ENCODE peak calls at places on chromosome 13, in ten cellular contexts. K is A549, J is stomach, Q is H54, P is sigmoid colon, V is IMR-90, Z is K562, D is NB4, O is gastrocnemius medialis, H is lower leg skin. T is an unnamed sample.

GRCh38 chr13:77918391-77919261 is at the start of gene EDNRB:
- DNase-seq in K (peak; percentile 25), J (peak; percentile 27), Q (no peak), P (peak; percentile 71), V (peak; percentile 17), Z (no peak), D (peak; percentile 52), O (no peak), H (peak; percentile 22), T (no peak)

GRCh38 chr13:110953833-110954532 is 39.1 kb upstream of the ANKRD10 start:
- DNase-seq in K (no peak), J (no peak), Q (no peak), P (no peak), V (no peak), Z (no peak), D (no peak), O (no peak), H (no peak), T (peak; percentile 77)

GRCh38 chr13:110346661-110347067 is 39.6 kb downstream of the COL4A2 start:
- DNase-seq in K (no peak), J (no peak), Q (peak; percentile 66), P (no peak), V (no peak), Z (no peak), D (no peak), O (no peak), H (no peak), T (no peak)

GRCh38 chr13:99993660-99994455 is 12.3 kb downstream of the ZIC2 start:
- DNase-seq in K (no peak), J (no peak), Q (no peak), P (no peak), V (no peak), Z (no peak), D (no peak), O (no peak), H (no peak), T (no peak)

GRCh38 chr13:33322474-33322827 is 36.9 kb upstream of the STARD13 start:
- DNase-seq in K (no peak), J (no peak), Q (no peak), P (peak; percentile 83), V (peak; percentile 95), Z (no peak), D (no peak), O (peak; percentile 16), H (no peak), T (no peak)

GRCh38 chr13:110230661-110231347 is 76.2 kb downstream of the COL4A1 start:
- DNase-seq in K (no peak), J (no peak), Q (no peak), P (peak; percentile 61), V (no peak), Z (no peak), D (no peak), O (no peak), H (no peak), T (peak; percentile 85)

GRCh38 chr13:71210861-71211260 is 656.1 kb downstream of the DACH1 start:
- DNase-seq in K (no peak), J (no peak), Q (no peak), P (no peak), V (no peak), Z (no peak), D (no peak), O (no peak), H (no peak), T (no peak)

GRCh38 chr13:98962901-98963594 is 14.8 kb downstream of the DOCK9 start:
- DNase-seq in K (no peak), J (no peak), Q (no peak), P (no peak), V (no peak), Z (no peak), D (no peak), O (no peak), H (no peak), T (no peak)

GRCh38 chr13:46173656-46174055 is 8.3 kb downstream of the LCP1 start:
- DNase-seq in K (no peak), J (no peak), Q (no peak), P (no peak), V (no peak), Z (no peak), D (peak; percentile 68), O (no peak), H (no peak), T (no peak)

GRCh38 chr13:66803013-66803739 is 427.0 kb downstream of the PCDH9 start:
- DNase-seq in K (no peak), J (no peak), Q (no peak), P (no peak), V (no peak), Z (no peak), D (no peak), O (no peak), H (no peak), T (no peak)

GRCh38 chr13:106529415-106530208 is 5.8 kb downstream of the EFNB2 start:
- DNase-seq in K (no peak), J (no peak), Q (no peak), P (no peak), V (no peak), Z (no peak), D (no peak), O (no peak), H (no peak), T (no peak)

GRCh38 chr13:43390582-43390981 is 367.2 kb downstream of the DNAJC15 start:
- DNase-seq in K (no peak), J (no peak), Q (no peak), P (no peak), V (no peak), Z (no peak), D (no peak), O (no peak), H (no peak), T (no peak)

GRCh38 chr13:93857126-93857525 is 622.4 kb downstream of the DCT start:
- DNase-seq in K (no peak), J (no peak), Q (no peak), P (no peak), V (peak; percentile 63), Z (no peak), D (no peak), O (no peak), H (no peak), T (no peak)

DNA sequence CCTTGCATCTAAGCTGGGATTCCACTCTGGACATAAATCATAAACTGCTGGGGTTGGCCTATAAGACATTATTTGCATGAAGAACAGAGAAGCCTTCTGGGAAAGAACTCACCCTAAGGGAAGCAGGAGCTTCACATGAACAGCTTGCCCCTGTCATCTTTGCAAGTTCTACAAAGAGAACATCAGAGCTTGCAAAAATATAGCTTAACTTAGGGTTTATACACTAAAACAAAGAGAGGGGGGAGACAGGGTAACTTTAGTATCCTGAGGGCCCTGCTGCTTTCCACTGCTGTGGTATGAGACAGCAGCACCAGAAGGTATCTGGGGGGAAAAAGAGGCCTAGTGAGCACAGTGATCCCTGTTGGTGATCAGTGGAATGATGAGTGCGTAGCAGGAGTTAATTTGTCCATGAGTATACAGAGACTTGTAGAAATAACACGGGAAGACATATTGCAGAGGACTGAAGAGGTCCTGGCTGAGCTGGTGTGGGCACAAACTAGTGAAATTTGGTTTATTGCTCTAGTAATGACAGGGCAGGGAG is 116.1 kb upstream of the TSC22D1 start:
- DNase-seq in K (no peak), J (no peak), Q (no peak), P (no peak), V (peak; percentile 43), Z (peak; percentile 9), D (peak; percentile 8), O (no peak), H (no peak), T (no peak)
- TF ChIP-seq POLR2A in K (peak; percentile 26), J (no peak), Q (peak; percentile 32), P (no peak), V (peak; percentile 84), Z (peak; percentile 85), D (no peak), O (no peak), H (no peak), T (no peak)

GRCh38 chr13:27450921-27451461 is 627 bp upstream of the MTIF3 start:
- DNase-seq in K (no peak), J (peak; percentile 53), Q (no peak), P (peak; percentile 73), V (peak; percentile 47), Z (peak; percentile 29), D (peak; percentile 45), O (no peak), H (no peak), T (no peak)
- TF ChIP-seq POLR2A in K (no peak), J (no peak), Q (no peak), P (no peak), V (no peak), Z (no peak), D (no peak), O (no peak), H (no peak), T (no peak)

GRCh38 chr13:52158629-52159158 is 703 bp downstream of the NEK3 start:
- DNase-seq in K (no peak), J (no peak), Q (no peak), P (peak; percentile 67), V (peak; percentile 28), Z (peak; percentile 33), D (peak; percentile 62), O (peak; percentile 8), H (peak; percentile 44), T (no peak)

GRCh38 chr13:52160053-52160452 is 656 bp upstream of the NEK3 start:
- DNase-seq in K (no peak), J (no peak), Q (no peak), P (no peak), V (no peak), Z (no peak), D (no peak), O (no peak), H (no peak), T (no peak)

GRCh38 chr13:52156724-52157251 is 2.6 kb downstream of the NEK3 start:
- DNase-seq in K (no peak), J (no peak), Q (no peak), P (no peak), V (peak; percentile 36), Z (no peak), D (no peak), O (no peak), H (no peak), T (no peak)

GRCh38 chr13:52161193-52161646 is 1.8 kb upstream of the NEK3 start:
- DNase-seq in K (no peak), J (no peak), Q (no peak), P (no peak), V (no peak), Z (no peak), D (no peak), O (no peak), H (no peak), T (no peak)

GRCh38 chr13:52159159-52159982 is at the start of gene NEK3:
- DNase-seq in K (peak; percentile 42), J (peak; percentile 66), Q (peak; percentile 44), P (peak; percentile 83), V (peak; percentile 56), Z (peak; percentile 65), D (peak; percentile 86), O (peak; percentile 27), H (peak; percentile 57), T (no peak)
- TF ChIP-seq POLR2A in K (peak; percentile 29), J (no peak), Q (peak; percentile 11), P (no peak), V (no peak), Z (peak; percentile 54), D (peak; percentile 80), O (no peak), H (no peak), T (no peak)

DNA sequence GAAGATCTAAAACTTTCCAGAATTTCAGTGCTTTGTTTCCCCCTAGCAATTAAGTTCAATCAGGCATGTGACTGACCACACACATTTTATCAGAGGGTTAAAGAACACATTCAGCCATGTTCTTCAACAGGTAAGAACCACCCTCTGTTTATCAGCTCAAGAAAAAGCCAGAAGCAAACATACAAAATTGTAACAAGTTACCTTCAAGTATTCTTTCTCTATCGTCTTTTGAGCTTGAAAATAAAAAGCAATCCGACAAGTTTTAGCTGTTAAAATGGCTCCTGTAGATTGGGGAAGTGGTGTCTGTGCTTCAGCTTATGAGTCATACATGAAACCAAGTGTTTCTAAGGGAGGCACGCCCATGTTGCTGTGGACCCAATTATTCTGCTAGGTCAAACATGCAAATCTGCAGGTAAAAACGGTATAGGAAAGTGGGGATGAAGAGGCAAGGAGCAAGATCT is at the start of gene ELF1:
- DNase-seq in K (peak; percentile 50), J (peak; percentile 59), Q (peak; percentile 19), P (no peak), V (peak; percentile 52), Z (peak; percentile 84), D (peak; percentile 93), O (peak; percentile 32), H (peak; percentile 77), T (no peak)
- TF ChIP-seq POLR2A in K (no peak), J (no peak), Q (no peak), P (no peak), V (no peak), Z (peak; percentile 78), D (peak; percentile 77), O (no peak), H (no peak), T (peak; percentile 31)

T was measured in vagina.